ENCODE peak calls at places on chromosome 6, in six cellular contexts. X is psoas muscle, O is tibial nerve, T is PC-9, P is fibroblast of lung, D is GM23338. J is an unnamed sample.
A peak's percentile ranks its signal among the peaks of the same experiment; 100 is the strongest.

GRCh38 chr6:57423468-57423867 is 106.0 kb downstream of the PRIM2 start:
- DNase-seq in X (no peak), T (no peak), O (no peak), P (no peak), D (peak; percentile 96), J (no peak)

GRCh38 chr6:142207265-142207877 is 60.3 kb downstream of the VTA1 start:
- DNase-seq in D (peak; percentile 90), O (no peak), T (peak; percentile 11), P (peak; percentile 74), X (peak; percentile 52), J (no peak)

GRCh38 chr6:33213166-33213988 is 5.1 kb downstream of the RING1 start:
- DNase-seq in P (no peak), O (no peak), T (no peak), X (no peak), D (peak; percentile 71), J (no peak)

GRCh38 chr6:167683028-167683862 is 143.5 kb upstream of the AFDN start:
- DNase-seq in D (no peak), P (peak; percentile 22), T (peak; percentile 12), O (peak; percentile 49), X (peak; percentile 69), J (peak; percentile 66)

GRCh38 chr6:160356074-160356754 is 8.0 kb downstream of the SLC22A3 start:
- DNase-seq in X (no peak), P (no peak), O (no peak), T (no peak), D (no peak), J (no peak)

GRCh38 chr6:39239527-39240154 is 10.4 kb upstream of the KCNK5 start:
- DNase-seq in D (peak; percentile 40), P (no peak), X (no peak), O (no peak), T (no peak), J (no peak)

GRCh38 chr6:41462980-41463930 is 82.9 kb upstream of the FOXP4 start:
- DNase-seq in X (peak; percentile 76), P (peak; percentile 70), T (peak; percentile 60), D (peak; percentile 59), O (peak; percentile 60), J (peak; percentile 54)

GRCh38 chr6:39422273-39422672 is 99.8 kb upstream of the KCNK16 start:
- DNase-seq in O (peak; percentile 28), T (no peak), D (no peak), X (no peak), P (no peak), J (no peak)

GRCh38 chr6:120354452-120355098 is 979.7 kb downstream of the TBC1D32 start:
- DNase-seq in P (no peak), T (peak; percentile 13), D (no peak), X (no peak), O (no peak), J (no peak)

GRCh38 chr6:147508073-147508870 is at the start of gene SAMD5:
- DNase-seq in P (peak; percentile 72), T (peak; percentile 70), X (peak; percentile 69), O (no peak), D (peak; percentile 70), J (peak; percentile 16)

GRCh38 chr6:163356743-163357142 is 57.8 kb upstream of the QKI start:
- DNase-seq in T (no peak), O (no peak), P (no peak), X (no peak), D (no peak), J (no peak)
- H3K27ac ChIP-seq in T (no peak overlapping the region), O (peak overlapping the region; percentile 92), P (no peak overlapping the region), X (no peak overlapping the region), D (no peak overlapping the region), J (peak overlapping the region; percentile 81)

DNA sequence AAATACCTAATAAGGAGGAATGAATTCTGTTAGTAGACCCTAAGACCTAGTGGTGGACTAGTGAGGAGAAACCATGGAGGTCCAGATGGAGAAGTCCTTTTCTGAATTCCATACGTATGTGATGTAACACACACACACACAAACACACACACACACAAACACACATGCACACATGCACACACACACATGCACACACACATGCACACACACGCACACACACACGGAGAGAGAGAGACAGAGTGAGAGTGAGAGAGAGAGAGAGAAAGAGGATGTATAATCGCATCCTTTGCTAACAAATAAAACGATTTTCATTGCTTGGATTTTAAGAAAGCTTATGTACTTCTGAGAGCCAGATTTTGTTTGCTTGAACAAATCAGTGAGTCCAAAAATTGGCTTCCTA is 132.6 kb upstream of the CEP162 start:
- DNase-seq in P (no peak), T (no peak), X (no peak), D (no peak), O (no peak), J (no peak)
- H3K27ac ChIP-seq in P (no peak overlapping the region), T (no peak overlapping the region), X (no peak overlapping the region), D (no peak overlapping the region), O (no peak overlapping the region), J (no peak overlapping the region)

GRCh38 chr6:44062105-44062770 is 65.0 kb downstream of the MRPL14 start:
- DNase-seq in O (no peak), X (no peak), P (no peak), D (no peak), T (no peak), J (no peak)

GRCh38 chr6:44060622-44061374 is 66.5 kb downstream of the MRPL14 start:
- DNase-seq in T (no peak), D (no peak), X (no peak), O (no peak), P (no peak), J (no peak)

GRCh38 chr6:44059359-44060342 is 67.6 kb downstream of the MRPL14 start:
- DNase-seq in D (no peak), O (no peak), T (no peak), X (no peak), P (peak; percentile 88), J (no peak)

GRCh38 chr6:44062771-44063560 is 64.3 kb downstream of the MRPL14 start:
- DNase-seq in T (no peak), X (no peak), O (no peak), P (no peak), D (peak; percentile 89), J (no peak)

GRCh38 chr6:44061375-44062104 is 65.7 kb downstream of the MRPL14 start:
- DNase-seq in O (no peak), D (no peak), X (no peak), P (peak; percentile 59), T (no peak), J (no peak)
- H3K27ac ChIP-seq in O (peak overlapping the region; percentile 55), D (no peak overlapping the region), X (peak overlapping the region; percentile 64), P (peak overlapping the region; percentile 1), T (peak overlapping the region; percentile 95), J (no peak overlapping the region)

GRCh38 chr6:140360651-140361050 is 986.2 kb upstream of the CITED2 start:
- DNase-seq in P (peak; percentile 62), O (no peak), D (no peak), X (no peak), T (no peak), J (no peak)

GRCh38 chr6:140366991-140367390 is 992.5 kb upstream of the CITED2 start:
- DNase-seq in T (peak; percentile 29), D (no peak), P (peak; percentile 84), O (no peak), X (no peak), J (no peak)

DNA sequence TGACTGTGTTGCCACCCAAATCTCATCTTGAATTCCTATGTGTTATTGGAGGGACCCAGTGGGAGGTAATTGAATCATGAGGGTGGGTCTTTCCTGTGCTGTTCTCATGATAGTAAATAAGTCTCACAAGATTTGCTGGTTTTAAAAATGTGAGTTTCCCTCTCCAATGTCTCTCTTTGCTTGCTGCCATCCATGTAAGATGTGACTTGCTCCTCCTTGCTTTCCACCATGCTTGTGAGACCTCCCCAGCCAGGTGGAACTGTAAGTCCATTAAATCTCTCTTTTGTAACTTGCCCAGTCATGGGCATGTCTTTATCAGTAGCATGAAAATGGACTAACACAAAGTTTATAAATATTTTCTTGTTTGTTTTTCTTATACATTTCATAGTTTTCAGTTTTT is 990.5 kb upstream of the CITED2 start:
- DNase-seq in D (no peak), X (no peak), O (no peak), T (no peak), P (no peak), J (no peak)
- H3K27ac ChIP-seq in D (no peak overlapping the region), X (no peak overlapping the region), O (no peak overlapping the region), T (no peak overlapping the region), P (no peak overlapping the region), J (no peak overlapping the region)

GRCh38 chr6:7486951-7487350 is 54.5 kb upstream of the DSP start:
- DNase-seq in X (no peak), T (no peak), D (no peak), O (no peak), P (no peak), J (no peak)
- H3K27ac ChIP-seq in X (no peak overlapping the region), T (no peak overlapping the region), D (no peak overlapping the region), O (no peak overlapping the region), P (no peak overlapping the region), J (no peak overlapping the region)

DNA sequence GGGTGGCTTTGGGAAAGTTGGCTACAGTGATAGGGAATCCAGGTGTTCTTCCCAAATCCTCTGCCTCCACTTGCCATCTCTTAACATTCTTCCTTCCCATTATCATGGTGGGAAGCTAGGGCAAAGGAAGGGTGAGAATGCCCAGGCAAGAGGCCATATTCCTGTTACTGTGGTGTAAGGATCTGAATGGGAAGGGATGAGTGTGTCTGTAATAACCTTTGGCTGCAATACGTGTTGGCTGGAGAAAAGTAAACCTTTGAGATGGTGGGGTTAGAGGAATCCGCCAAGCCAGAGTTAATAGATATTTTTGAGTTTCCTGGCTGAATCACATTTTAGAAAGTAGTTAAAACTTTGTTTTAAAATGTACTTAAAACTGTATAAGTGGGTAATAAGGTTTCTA is 45.9 kb downstream of the RNF144B start:
- DNase-seq in P (no peak), O (no peak), X (no peak), D (no peak), T (no peak), J (no peak)
- H3K27ac ChIP-seq in P (no peak overlapping the region), O (no peak overlapping the region), X (peak overlapping the region; percentile 79), D (no peak overlapping the region), T (peak overlapping the region; percentile 89), J (no peak overlapping the region)

DNA sequence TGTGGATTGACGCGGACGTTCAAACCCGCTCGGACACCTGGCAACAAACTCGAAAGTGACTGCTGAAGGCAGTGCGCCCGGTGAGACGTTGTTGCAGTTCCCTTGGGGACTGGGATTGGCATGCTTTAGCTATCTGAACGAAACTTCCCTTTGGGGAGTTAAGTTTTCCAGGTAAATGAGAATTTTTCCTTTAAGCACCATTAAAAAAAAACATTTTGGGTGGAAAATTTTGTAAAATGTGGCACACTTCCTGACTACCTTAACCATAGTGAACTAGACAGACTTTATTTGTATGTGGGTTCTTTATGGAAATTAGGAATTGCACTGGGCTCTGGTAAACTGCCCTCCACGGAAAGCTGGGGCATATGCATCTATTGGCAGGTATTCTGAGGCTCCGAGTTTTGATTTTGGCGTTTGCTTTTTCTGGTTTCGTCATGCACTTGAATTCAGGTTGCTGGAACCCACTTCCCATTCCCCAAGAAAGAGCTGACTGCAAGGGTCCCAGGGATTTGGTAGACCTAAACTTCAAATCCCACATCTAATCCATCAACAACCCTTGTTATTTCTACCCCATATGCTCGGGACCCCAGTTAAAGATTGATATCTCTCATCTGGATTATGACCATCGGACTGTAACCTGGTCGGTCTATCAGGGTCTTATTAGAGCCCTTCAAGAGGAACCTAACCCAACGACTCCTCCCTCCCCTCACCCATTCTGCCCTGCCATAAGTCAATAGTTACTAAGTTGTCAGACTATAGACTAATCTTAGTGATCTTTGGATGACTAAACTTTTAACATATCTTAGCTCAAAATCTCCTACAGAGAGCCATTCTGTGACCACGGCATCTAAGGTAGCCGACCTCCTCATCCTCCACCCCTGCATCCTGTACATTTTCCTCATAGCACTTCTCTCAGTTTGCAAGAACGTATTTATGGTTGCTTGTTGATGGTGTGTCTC is 800 bp upstream of the DYNLT1 start:
- DNase-seq in D (no peak), P (no peak), X (no peak), T (no peak), O (no peak), J (no peak)
- H3K27ac ChIP-seq in D (no peak overlapping the region), P (peak overlapping the region; percentile 98), X (peak overlapping the region; percentile 100), T (peak overlapping the region; percentile 85), O (peak overlapping the region; percentile 96), J (peak overlapping the region; percentile 78)

GRCh38 chr6:10599046-10599445 is 77.9 kb downstream of the GCNT2 start:
- DNase-seq in O (no peak), P (no peak), T (no peak), D (no peak), X (no peak), J (no peak)
- H3K27ac ChIP-seq in O (no peak overlapping the region), P (no peak overlapping the region), T (no peak overlapping the region), D (peak overlapping the region; percentile 71), X (no peak overlapping the region), J (no peak overlapping the region)